ENCODE peak calls at places on chromosomes 16 and 17, in nine cellular contexts. R, S, Q, G, T, E, B, X and N are unnamed samples.
A peak's percentile ranks its signal among the peaks of the same experiment; 100 is the strongest.

GRCh38 chr16:27786881-27787625 is 237.1 kb downstream of the KATNIP start:
- DNase-seq in X (no peak), E (no peak), Q (no peak), G (no peak), R (no peak), T (no peak), S (no peak), B (no peak), N (no peak)

GRCh38 chr17:16584273-16584995 is 15.4 kb upstream of the ZNF287 start:
- DNase-seq in E (peak; percentile 93), S (peak; percentile 90), T (peak; percentile 96), B (peak; percentile 74), R (peak; percentile 84), Q (peak; percentile 93), X (peak; percentile 97), G (peak; percentile 60), N (peak; percentile 94)

GRCh38 chr16:397736-398332 is 835 bp downstream of the NME4 start:
- DNase-seq in R (peak; percentile 77), X (no peak), T (peak; percentile 86), S (no peak), Q (peak; percentile 91), B (peak; percentile 61), G (no peak), E (peak; percentile 70), N (no peak)

GRCh38 chr16:11497851-11498289 is 88.8 kb downstream of the LITAF start:
- DNase-seq in R (peak; percentile 59), T (no peak), B (peak; percentile 39), S (no peak), X (no peak), G (no peak), Q (peak; percentile 64), E (peak; percentile 57), N (peak; percentile 40)

GRCh38 chr16:25570131-25570530 is 121.6 kb upstream of the HS3ST4 start:
- DNase-seq in X (no peak), S (no peak), B (no peak), R (no peak), T (no peak), Q (no peak), E (no peak), G (no peak), N (no peak)

GRCh38 chr17:66375121-66375520 is 72.7 kb downstream of the PRKCA start:
- DNase-seq in Q (no peak), B (no peak), T (no peak), X (no peak), R (no peak), G (no peak), E (no peak), S (no peak), N (no peak)

GRCh38 chr16:11597268-11597690 is 10.6 kb upstream of the LITAF start:
- DNase-seq in R (no peak), Q (peak; percentile 30), S (no peak), G (no peak), E (no peak), T (peak; percentile 34), B (no peak), X (no peak), N (no peak)

GRCh38 chr17:63116967-63117366 is 150.9 kb downstream of the TANC2 start:
- DNase-seq in S (no peak), R (no peak), B (peak; percentile 77), X (no peak), Q (no peak), T (peak; percentile 40), E (no peak), G (no peak), N (no peak)

GRCh38 chr16:87496101-87496801 is 3.4 kb upstream of the ZCCHC14 start:
- DNase-seq in Q (no peak), E (no peak), B (no peak), T (no peak), R (no peak), S (no peak), X (no peak), G (no peak), N (no peak)

GRCh38 chr16:29114476-29115012 is 129.7 kb downstream of the LAT start:
- DNase-seq in T (peak; percentile 35), G (no peak), R (no peak), Q (no peak), B (no peak), X (no peak), E (no peak), S (no peak), N (no peak)

GRCh38 chr16:671353-672131 is 3.6 kb downstream of the RHOT2 start:
- DNase-seq in R (no peak), G (no peak), E (no peak), B (no peak), X (no peak), T (no peak), Q (no peak), S (no peak), N (no peak)

GRCh38 chr16:88553739-88554138 is 16.5 kb upstream of the ZC3H18 start:
- DNase-seq in G (no peak), Q (no peak), B (no peak), R (no peak), T (no peak), X (no peak), E (no peak), S (no peak), N (no peak)

GRCh38 chr17:59093702-59094231 is 12.9 kb downstream of the TRIM37 start:
- DNase-seq in T (peak; percentile 21), Q (peak; percentile 38), R (peak; percentile 20), S (no peak), X (no peak), G (no peak), E (peak; percentile 60), B (peak; percentile 97), N (peak; percentile 27)

GRCh38 chr17:67068999-67069398 is 24.6 kb downstream of the CACNG1 start:
- DNase-seq in T (no peak), X (no peak), B (peak; percentile 7), R (no peak), E (no peak), G (no peak), Q (no peak), S (no peak), N (no peak)

GRCh38 chr16:87457724-87458423 is 35.0 kb downstream of the ZCCHC14 start:
- DNase-seq in S (no peak), B (peak; percentile 99), G (peak; percentile 39), E (no peak), X (no peak), R (no peak), Q (peak; percentile 62), T (no peak), N (peak; percentile 84)

GRCh38 chr16:9364721-9365693 is 273.6 kb downstream of the HAPSTR1 start:
- DNase-seq in Q (peak; percentile 95), E (peak; percentile 65), R (peak; percentile 85), G (no peak), S (peak; percentile 88), B (no peak), T (peak; percentile 98), X (no peak), N (no peak)

GRCh38 chr16:67339453-67339852 is 12.8 kb downstream of the LRRC36 start:
- DNase-seq in X (no peak), B (peak; percentile 60), R (no peak), T (no peak), S (no peak), Q (no peak), G (no peak), E (no peak), N (no peak)
- TF ChIP-seq POLR2A in X (no peak), B (no peak), R (no peak), T (no peak), S (no peak), Q (no peak), G (no peak), E (no peak), N (no peak)

GRCh38 chr16:1771072-1771863 is at the start of gene NME3:
- DNase-seq in B (peak; percentile 56), T (peak; percentile 79), X (peak; percentile 92), R (peak; percentile 70), E (peak; percentile 79), Q (peak; percentile 74), S (peak; percentile 74), G (no peak), N (no peak)
- TF ChIP-seq POLR2A in B (no peak), T (peak; percentile 25), X (no peak), R (no peak), E (no peak), Q (peak; percentile 50), S (no peak), G (peak; percentile 61), N (no peak)

GRCh38 chr16:66269631-66270332 is 96.7 kb upstream of the CDH5 start:
- DNase-seq in Q (no peak), E (no peak), X (no peak), B (no peak), G (no peak), R (no peak), S (no peak), T (no peak), N (no peak)

GRCh38 chr16:66265106-66265415 is 101.4 kb upstream of the CDH5 start:
- DNase-seq in T (no peak), E (no peak), Q (no peak), G (no peak), X (no peak), S (no peak), B (no peak), R (no peak), N (no peak)

GRCh38 chr16:66265556-66266133 is 100.8 kb upstream of the CDH5 start:
- DNase-seq in G (no peak), S (no peak), R (no peak), X (no peak), T (no peak), Q (no peak), B (no peak), E (no peak), N (no peak)

GRCh38 chr16:66266436-66267286 is 99.8 kb upstream of the CDH5 start:
- DNase-seq in E (peak; percentile 78), B (peak; percentile 90), Q (peak; percentile 30), T (peak; percentile 26), S (peak; percentile 72), R (peak; percentile 70), G (no peak), X (peak; percentile 84), N (no peak)

GRCh38 chr16:66267287-66268137 is 99.0 kb upstream of the CDH5 start:
- DNase-seq in B (no peak), R (no peak), T (no peak), G (no peak), X (no peak), S (no peak), Q (no peak), E (no peak), N (no peak)
- TF ChIP-seq POLR2A in B (no peak), R (no peak), T (no peak), G (no peak), X (no peak), S (no peak), Q (no peak), E (no peak), N (no peak)

DNA sequence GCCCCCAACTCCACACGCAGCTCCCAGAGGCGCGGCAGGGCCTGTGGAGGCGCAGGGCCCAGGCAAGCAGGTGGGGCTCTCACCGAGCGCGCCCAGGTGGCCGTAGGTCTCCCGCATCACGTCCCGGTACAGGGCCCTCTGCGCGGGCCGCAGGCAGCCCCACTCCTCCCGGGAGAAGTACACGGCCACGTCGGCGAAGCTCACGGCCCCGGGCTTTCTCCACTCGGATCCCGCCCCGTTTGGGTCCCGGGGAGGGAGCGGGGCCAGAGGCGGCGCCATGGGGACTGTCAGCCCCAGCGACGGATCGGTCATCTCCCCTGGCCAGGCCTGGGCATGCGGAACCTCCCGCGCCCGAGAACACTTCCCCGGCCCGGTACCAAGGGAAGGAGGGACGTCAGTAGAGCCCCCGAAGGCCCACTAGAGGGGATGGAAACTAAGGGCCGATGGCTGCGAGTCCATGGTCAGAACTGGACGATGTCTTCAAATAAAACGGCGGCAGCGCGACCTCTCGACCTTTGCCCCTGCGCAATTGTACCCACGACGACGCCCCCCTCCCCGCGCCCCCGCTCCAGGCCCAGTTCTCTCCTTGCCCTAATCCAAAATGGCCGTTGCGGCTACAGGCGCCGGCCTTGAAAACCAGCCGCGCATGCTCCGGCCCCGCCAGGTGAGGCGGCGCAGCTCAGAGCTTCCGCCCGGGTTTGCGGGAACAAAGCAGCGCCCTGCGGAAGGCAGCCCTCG is at the start of gene ZNF747:
- DNase-seq in E (peak; percentile 93), Q (peak; percentile 92), B (peak; percentile 75), X (peak; percentile 96), S (peak; percentile 91), G (peak; percentile 70), R (peak; percentile 93), T (peak; percentile 93), N (peak; percentile 85)
- TF ChIP-seq POLR2A in E (peak; percentile 59), Q (peak; percentile 67), B (no peak), X (no peak), S (no peak), G (no peak), R (peak; percentile 74), T (peak; percentile 59), N (peak; percentile 28)